ENCODE peak calls at places on chromosomes 7 and 10, in five cellular contexts. One of them, this sample, is unnamed.

GRCh38 chr10:78890506-78890905 is 178.3 kb upstream of the ZMIZ1 start:
- DNase-seq in progenitor cell of endocrine pancreas: peak; percentile 0
- DNase-seq in stimulated activated CD4-positive, alpha-beta T cell treated with anti-CD3 and anti-CD28 coated beads, Interleukin-4, amount 100 ng/mL, for 4 hours: no peak
- DNase-seq in pulmonary artery endothelial cell: no peak
- DNase-seq in NCI-H2029 treated with DMSO at 0.1 percent for 48 hours: no peak
- DNase-seq in this sample: no peak

GRCh38 chr10:95247200-95247880 is 43.5 kb downstream of the PDLIM1 start:
- DNase-seq in progenitor cell of endocrine pancreas: no peak
- DNase-seq in stimulated activated CD4-positive, alpha-beta T cell treated with anti-CD3 and anti-CD28 coated beads, Interleukin-4, amount 100 ng/mL, for 4 hours: no peak
- DNase-seq in pulmonary artery endothelial cell: no peak
- DNase-seq in NCI-H2029 treated with DMSO at 0.1 percent for 48 hours: no peak
- DNase-seq in this sample: no peak

GRCh38 chr7:100095289-100095688 is 5.9 kb downstream of the MCM7 start:
- DNase-seq in progenitor cell of endocrine pancreas: no peak
- DNase-seq in stimulated activated CD4-positive, alpha-beta T cell treated with anti-CD3 and anti-CD28 coated beads, Interleukin-4, amount 100 ng/mL, for 4 hours: no peak
- DNase-seq in pulmonary artery endothelial cell: no peak
- DNase-seq in NCI-H2029 treated with DMSO at 0.1 percent for 48 hours: no peak
- DNase-seq in this sample: no peak

GRCh38 chr7:29626730-29627129 is 63.1 kb downstream of the PRR15 start:
- DNase-seq in progenitor cell of endocrine pancreas: no peak
- DNase-seq in stimulated activated CD4-positive, alpha-beta T cell treated with anti-CD3 and anti-CD28 coated beads, Interleukin-4, amount 100 ng/mL, for 4 hours: no peak
- DNase-seq in pulmonary artery endothelial cell: no peak
- DNase-seq in NCI-H2029 treated with DMSO at 0.1 percent for 48 hours: no peak
- DNase-seq in this sample: no peak

GRCh38 chr7:27172388-27172774 is 1.7 kb downstream of the HOXA10 start:
- DNase-seq in progenitor cell of endocrine pancreas: no peak
- DNase-seq in stimulated activated CD4-positive, alpha-beta T cell treated with anti-CD3 and anti-CD28 coated beads, Interleukin-4, amount 100 ng/mL, for 4 hours: no peak
- DNase-seq in pulmonary artery endothelial cell: no peak
- DNase-seq in NCI-H2029 treated with DMSO at 0.1 percent for 48 hours: no peak
- DNase-seq in this sample: no peak

GRCh38 chr7:152899004-152899403 is 139.5 kb downstream of the ACTR3B start:
- DNase-seq in progenitor cell of endocrine pancreas: no peak
- DNase-seq in stimulated activated CD4-positive, alpha-beta T cell treated with anti-CD3 and anti-CD28 coated beads, Interleukin-4, amount 100 ng/mL, for 4 hours: no peak
- DNase-seq in pulmonary artery endothelial cell: no peak
- DNase-seq in NCI-H2029 treated with DMSO at 0.1 percent for 48 hours: no peak
- DNase-seq in this sample: no peak

GRCh38 chr10:122484276-122485060 is 23.1 kb downstream of the HTRA1 start:
- DNase-seq in progenitor cell of endocrine pancreas: no peak
- DNase-seq in stimulated activated CD4-positive, alpha-beta T cell treated with anti-CD3 and anti-CD28 coated beads, Interleukin-4, amount 100 ng/mL, for 4 hours: no peak
- DNase-seq in pulmonary artery endothelial cell: no peak
- DNase-seq in NCI-H2029 treated with DMSO at 0.1 percent for 48 hours: no peak
- DNase-seq in this sample: no peak

GRCh38 chr10:56586391-56586790 is 225.3 kb upstream of the ZWINT start:
- DNase-seq in progenitor cell of endocrine pancreas: no peak
- DNase-seq in stimulated activated CD4-positive, alpha-beta T cell treated with anti-CD3 and anti-CD28 coated beads, Interleukin-4, amount 100 ng/mL, for 4 hours: no peak
- DNase-seq in pulmonary artery endothelial cell: no peak
- DNase-seq in NCI-H2029 treated with DMSO at 0.1 percent for 48 hours: no peak
- DNase-seq in this sample: no peak

GRCh38 chr10:33290286-33291052 is 44.0 kb downstream of the NRP1 start:
- DNase-seq in progenitor cell of endocrine pancreas: no peak
- DNase-seq in stimulated activated CD4-positive, alpha-beta T cell treated with anti-CD3 and anti-CD28 coated beads, Interleukin-4, amount 100 ng/mL, for 4 hours: no peak
- DNase-seq in pulmonary artery endothelial cell: no peak
- DNase-seq in NCI-H2029 treated with DMSO at 0.1 percent for 48 hours: no peak
- DNase-seq in this sample: no peak

GRCh38 chr7:128032605-128033235 is 1.5 kb upstream of the LRRC4 start:
- DNase-seq in progenitor cell of endocrine pancreas: peak; percentile 32
- DNase-seq in stimulated activated CD4-positive, alpha-beta T cell treated with anti-CD3 and anti-CD28 coated beads, Interleukin-4, amount 100 ng/mL, for 4 hours: peak; percentile 22
- DNase-seq in pulmonary artery endothelial cell: no peak
- DNase-seq in NCI-H2029 treated with DMSO at 0.1 percent for 48 hours: no peak
- DNase-seq in this sample: peak; percentile 56

GRCh38 chr7:20132596-20132995 is 84.6 kb downstream of the MACC1 start:
- DNase-seq in progenitor cell of endocrine pancreas: no peak
- DNase-seq in stimulated activated CD4-positive, alpha-beta T cell treated with anti-CD3 and anti-CD28 coated beads, Interleukin-4, amount 100 ng/mL, for 4 hours: no peak
- DNase-seq in pulmonary artery endothelial cell: no peak
- DNase-seq in NCI-H2029 treated with DMSO at 0.1 percent for 48 hours: no peak
- DNase-seq in this sample: no peak

GRCh38 chr7:518630-519428 is 817 bp downstream of the PDGFA start:
- DNase-seq in progenitor cell of endocrine pancreas: peak; percentile 60
- DNase-seq in stimulated activated CD4-positive, alpha-beta T cell treated with anti-CD3 and anti-CD28 coated beads, Interleukin-4, amount 100 ng/mL, for 4 hours: peak; percentile 56
- DNase-seq in pulmonary artery endothelial cell: peak; percentile 46
- DNase-seq in NCI-H2029 treated with DMSO at 0.1 percent for 48 hours: no peak
- DNase-seq in this sample: peak; percentile 78

GRCh38 chr10:117350905-117351304 is 24.3 kb downstream of the PDZD8 start:
- DNase-seq in progenitor cell of endocrine pancreas: no peak
- DNase-seq in stimulated activated CD4-positive, alpha-beta T cell treated with anti-CD3 and anti-CD28 coated beads, Interleukin-4, amount 100 ng/mL, for 4 hours: no peak
- DNase-seq in pulmonary artery endothelial cell: no peak
- DNase-seq in NCI-H2029 treated with DMSO at 0.1 percent for 48 hours: no peak
- DNase-seq in this sample: no peak

GRCh38 chr10:110865184-110865803 is 6.4 kb upstream of the PDCD4 start:
- DNase-seq in progenitor cell of endocrine pancreas: no peak
- DNase-seq in stimulated activated CD4-positive, alpha-beta T cell treated with anti-CD3 and anti-CD28 coated beads, Interleukin-4, amount 100 ng/mL, for 4 hours: no peak
- DNase-seq in pulmonary artery endothelial cell: no peak
- DNase-seq in NCI-H2029 treated with DMSO at 0.1 percent for 48 hours: no peak
- DNase-seq in this sample: no peak

GRCh38 chr7:87628780-87629569 is 777 bp downstream of the RUNDC3B start:
- DNase-seq in progenitor cell of endocrine pancreas: peak; percentile 17
- DNase-seq in stimulated activated CD4-positive, alpha-beta T cell treated with anti-CD3 and anti-CD28 coated beads, Interleukin-4, amount 100 ng/mL, for 4 hours: peak; percentile 12
- DNase-seq in pulmonary artery endothelial cell: no peak
- DNase-seq in NCI-H2029 treated with DMSO at 0.1 percent for 48 hours: no peak
- DNase-seq in this sample: peak; percentile 15

GRCh38 chr10:114151486-114151885 is 22.5 kb downstream of the CCDC186 start:
- DNase-seq in progenitor cell of endocrine pancreas: no peak
- DNase-seq in stimulated activated CD4-positive, alpha-beta T cell treated with anti-CD3 and anti-CD28 coated beads, Interleukin-4, amount 100 ng/mL, for 4 hours: no peak
- DNase-seq in pulmonary artery endothelial cell: peak; percentile 57
- DNase-seq in NCI-H2029 treated with DMSO at 0.1 percent for 48 hours: no peak
- DNase-seq in this sample: no peak

This sample was measured in GM20000.